ENCODE peak calls at places on chromosomes 16 and 17, in nine cellular contexts. X is cardiac muscle cell; I is neuronal stem cell; M is heart left ventricle; L is right cardiac atrium; Z is pancreas; K is CD8-positive, alpha-beta T cell; U is neural progenitor cell; F is fibroblast of lung. V is an unnamed sample.
A peak's percentile ranks its signal among the peaks of the same experiment; 100 is the strongest.

GRCh38 chr16:78490847-78491246 is 391.4 kb downstream of the WWOX start:
- DNase-seq in X (no peak), I (no peak), M (no peak), L (no peak), Z (no peak), K (no peak), U (no peak), F (no peak), V (no peak)

GRCh38 chr16:66293207-66293735 is 73.2 kb upstream of the CDH5 start:
- DNase-seq in X (no peak), I (no peak), M (no peak), L (no peak), Z (no peak), K (no peak), U (no peak), F (no peak), V (no peak)

GRCh38 chr16:84618428-84619102 is 687 bp upstream of the COTL1 start:
- DNase-seq in X (peak; percentile 94), I (peak; percentile 52), M (no peak), L (peak; percentile 41), Z (peak; percentile 45), K (no peak), U (peak; percentile 78), F (peak; percentile 95), V (peak; percentile 37)

GRCh38 chr16:87303431-87303930 is 13.7 kb downstream of the C16orf95 start:
- DNase-seq in X (no peak), I (no peak), M (no peak), L (no peak), Z (no peak), K (no peak), U (no peak), F (no peak), V (no peak)

GRCh38 chr17:43864161-43864706 is 17.3 kb downstream of the CD300LG start:
- DNase-seq in X (no peak), I (no peak), M (no peak), L (no peak), Z (no peak), K (no peak), U (no peak), F (no peak), V (no peak)

GRCh38 chr16:10172848-10173655 is 9.2 kb downstream of the GRIN2A start:
- DNase-seq in X (no peak), I (no peak), M (no peak), L (no peak), Z (no peak), K (no peak), U (no peak), F (no peak), V (no peak)

GRCh38 chr16:67677712-67678111 is 11.1 kb downstream of the C16orf86 start:
- DNase-seq in X (no peak), I (no peak), M (no peak), L (no peak), Z (no peak), K (no peak), U (no peak), F (no peak), V (no peak)

GRCh38 chr16:75282811-75283281 is 31.4 kb upstream of the BCAR1 start:
- DNase-seq in X (no peak), I (no peak), M (no peak), L (no peak), Z (no peak), K (no peak), U (no peak), F (no peak), V (no peak)

GRCh38 chr17:67421869-67422273 is 44.8 kb downstream of the PITPNC1 start:
- DNase-seq in X (peak; percentile 36), I (no peak), M (no peak), L (no peak), Z (peak; percentile 52), K (peak; percentile 54), U (no peak), F (peak; percentile 73), V (no peak)

GRCh38 chr16:20969386-20969785 is 68.8 kb downstream of the LYRM1 start:
- DNase-seq in X (no peak), I (no peak), M (no peak), L (no peak), Z (no peak), K (no peak), U (no peak), F (no peak), V (no peak)

GRCh38 chr17:49859991-49860953 is 12.4 kb upstream of the TAC4 start:
- DNase-seq in X (no peak), I (no peak), M (no peak), L (no peak), Z (no peak), K (no peak), U (peak; percentile 38), F (no peak), V (no peak)

DNA sequence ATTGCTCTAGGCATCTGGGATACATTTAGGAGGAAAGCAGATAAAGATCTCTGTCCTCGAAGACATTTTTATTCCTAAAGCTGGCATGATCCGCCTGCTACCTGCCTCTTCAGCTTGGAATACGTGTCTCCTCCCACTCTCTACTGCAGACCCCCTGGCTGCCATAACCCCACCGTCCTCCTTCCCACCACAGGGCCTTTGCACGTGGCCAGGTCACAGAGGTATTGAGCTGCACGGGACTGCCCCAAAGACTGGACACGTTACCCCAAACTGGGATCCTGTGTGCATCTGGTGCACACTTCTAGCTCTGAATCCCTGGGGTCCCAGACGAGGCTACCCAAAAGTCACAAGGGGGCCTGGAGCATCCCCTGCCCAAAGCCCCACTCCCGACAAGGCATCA is 351.2 kb upstream of the EEF2KMT start:
- DNase-seq in X (no peak), I (no peak), M (no peak), L (no peak), Z (no peak), K (no peak), U (no peak), F (no peak), V (no peak)
- H3K4me1 ChIP-seq in X (no peaks in the 10 kb centered on the region), I (peaks cover 6% of the 10 kb centered on the region), M (no peaks in the 10 kb centered on the region), L (no peaks in the 10 kb centered on the region), Z (no peaks in the 10 kb centered on the region), K (no peaks in the 10 kb centered on the region), U (peaks cover 17% of the 10 kb centered on the region), F (no peaks in the 10 kb centered on the region), V (no peaks in the 10 kb centered on the region)

GRCh38 chr17:4636474-4637100 is 4.9 kb downstream of the ALOX15 start:
- DNase-seq in X (no peak), I (no peak), M (no peak), L (no peak), Z (no peak), K (no peak), U (no peak), F (no peak), V (no peak)
- H3K27me3 ChIP-seq in X (peaks cover 59% of the 10 kb centered on the region), I (peaks cover 43% of the 10 kb centered on the region), M (peaks cover 29% of the 10 kb centered on the region), L (no peaks in the 10 kb centered on the region), Z (peaks cover 6% of the 10 kb centered on the region), K (peaks cover 7% of the 10 kb centered on the region), U (peaks cover 60% of the 10 kb centered on the region), F (peaks cover 29% of the 10 kb centered on the region), V (peaks cover 22% of the 10 kb centered on the region)

DNA sequence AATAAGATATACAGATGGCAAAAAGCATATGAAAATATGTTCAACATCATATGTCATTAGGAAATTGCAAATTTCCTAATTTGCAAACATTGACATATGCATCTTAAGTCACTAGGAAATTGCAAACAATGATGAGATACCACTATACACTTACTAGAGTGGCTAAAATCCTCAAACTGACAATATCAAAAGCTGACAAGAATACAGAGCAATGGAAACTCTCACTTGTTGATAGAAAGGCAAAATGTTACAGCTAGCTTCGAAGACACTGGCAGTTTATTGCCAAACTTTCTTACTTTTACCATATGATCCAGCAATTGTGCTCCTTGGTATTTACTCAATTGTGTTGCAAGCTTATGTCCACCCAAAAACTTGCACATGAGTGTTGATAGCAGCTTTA is 5.0 kb upstream of the IL4R start:
- DNase-seq in X (no peak), I (no peak), M (no peak), L (no peak), Z (no peak), K (no peak), U (no peak), F (no peak), V (no peak)
- H3K9me3 ChIP-seq in X (no peaks in the 10 kb centered on the region), I (peaks cover 2% of the 10 kb centered on the region), M (peaks cover 4% of the 10 kb centered on the region), L (no peaks in the 10 kb centered on the region), Z (no peaks in the 10 kb centered on the region), K (no peaks in the 10 kb centered on the region), U (no peaks in the 10 kb centered on the region), F (no peaks in the 10 kb centered on the region), V (no peaks in the 10 kb centered on the region)

DNA sequence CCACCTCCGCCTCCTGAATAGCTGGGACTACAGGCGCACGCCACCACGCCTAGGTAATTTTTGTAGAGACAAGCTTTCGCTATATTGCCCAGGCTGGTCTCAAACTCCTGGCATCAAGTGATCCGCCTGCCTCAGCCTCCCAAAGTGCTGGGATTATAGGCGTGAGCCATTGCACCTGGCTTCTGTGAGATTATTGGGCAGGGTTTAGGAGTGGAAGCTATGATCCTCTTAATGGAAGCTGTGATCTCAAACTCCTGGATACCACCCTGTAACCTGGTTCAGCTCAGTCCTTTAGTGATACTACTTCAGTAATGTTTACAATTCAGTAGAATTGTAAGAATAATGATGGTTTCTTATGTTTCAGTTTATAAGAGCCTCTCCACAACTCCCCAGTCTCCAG is 14.1 kb downstream of the NFE2L1 start:
- DNase-seq in X (no peak), I (no peak), M (no peak), L (no peak), Z (no peak), K (no peak), U (no peak), F (no peak), V (no peak)
- H3K4me1 ChIP-seq in X (no peaks in the 10 kb centered on the region), I (no peaks in the 10 kb centered on the region), M (peaks cover 27% of the 10 kb centered on the region), L (peaks cover 15% of the 10 kb centered on the region), Z (peaks cover 4% of the 10 kb centered on the region), K (no peaks in the 10 kb centered on the region), U (no peaks in the 10 kb centered on the region), F (no peaks in the 10 kb centered on the region), V (peaks cover 8% of the 10 kb centered on the region)

DNA sequence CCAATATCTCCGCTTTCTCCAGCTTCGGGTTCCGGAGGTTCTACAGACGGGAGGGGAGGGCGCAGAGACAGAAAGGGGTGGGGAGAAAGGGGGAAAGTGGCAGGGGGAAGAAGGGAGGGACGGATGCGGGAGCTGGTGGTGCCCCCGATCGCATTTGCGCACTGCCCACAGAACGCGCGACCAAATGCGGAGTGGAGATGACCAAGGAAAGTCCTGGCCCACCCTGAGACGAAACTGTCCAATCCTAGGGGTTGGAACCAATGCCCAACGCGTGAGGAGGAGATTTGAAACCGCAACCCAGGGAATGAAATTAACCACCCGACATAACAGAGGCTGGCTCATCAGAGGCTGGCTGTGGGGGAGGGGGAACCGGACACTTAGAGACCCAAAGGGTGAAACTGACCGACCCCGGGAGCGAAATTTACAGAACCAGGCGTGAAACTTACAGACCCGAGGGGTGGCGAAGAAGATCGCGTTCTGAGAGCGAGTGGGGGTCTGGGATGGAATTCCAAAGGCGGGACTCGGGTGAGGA is 1.4 kb downstream of the HES7 start:
- DNase-seq in X (no peak), I (no peak), M (no peak), L (no peak), Z (no peak), K (no peak), U (peak; percentile 57), F (peak; percentile 66), V (peak; percentile 68)
- H3K27me3 ChIP-seq in X (peaks cover 46% of the 10 kb centered on the region), I (peaks cover 53% of the 10 kb centered on the region), M (no peaks in the 10 kb centered on the region), L (no peaks in the 10 kb centered on the region), Z (peaks cover 6% of the 10 kb centered on the region), K (no peaks in the 10 kb centered on the region), U (peaks cover 64% of the 10 kb centered on the region), F (no peaks in the 10 kb centered on the region), V (no peaks in the 10 kb centered on the region)

GRCh38 chr16:31913668-31914067 is 40.1 kb downstream of the ZNF267 start:
- DNase-seq in X (no peak), I (no peak), M (no peak), L (no peak), Z (no peak), K (no peak), U (no peak), F (no peak), V (no peak)
- H3K9me3 ChIP-seq in X (peaks cover 33% of the 10 kb centered on the region), I (peaks cover 26% of the 10 kb centered on the region), M (peaks cover 97% of the 10 kb centered on the region), L (peaks cover 20% of the 10 kb centered on the region), Z (peaks cover 10% of the 10 kb centered on the region), K (peaks cover 71% of the 10 kb centered on the region), U (peaks cover 67% of the 10 kb centered on the region), F (peaks cover 7% of the 10 kb centered on the region), V (peaks cover 28% of the 10 kb centered on the region)

V was measured in HAP-1.